ENCODE peak calls at places on chromosomes 7 and 10, in nine cellular contexts. I is amygdala; A is GM23338; J is NCI-H2107; Q is kidney glomerular epithelial cell; P is effector memory CD8-positive, alpha-beta T cell; H is glutamatergic neuron; C is C1 segment of cervical spinal cord; F is GM04504. G is an unnamed sample.

GRCh38 chr7:36985866-36986402 is 261.6 kb upstream of the AOAH start:
- DNase-seq in I (no peak), A (no peak), J (no peak), Q (no peak), P (no peak), H (no peak), C (no peak), F (no peak), G (peak; percentile 41)

GRCh38 chr7:46786221-46786951 is 795.5 kb downstream of the TNS3 start:
- DNase-seq in I (no peak), A (peak; percentile 55), J (no peak), Q (peak; percentile 58), P (no peak), H (no peak), C (no peak), F (peak; percentile 28), G (peak; percentile 23)

GRCh38 chr7:30566596-30566995 is 28.1 kb upstream of the GARS1 start:
- DNase-seq in I (no peak), A (no peak), J (no peak), Q (peak; percentile 47), P (no peak), H (no peak), C (no peak), F (no peak), G (no peak)

GRCh38 chr10:115355162-115355760 is 262.1 kb downstream of the ATRNL1 start:
- DNase-seq in I (no peak), A (peak; percentile 92), J (no peak), Q (peak; percentile 71), P (no peak), H (peak; percentile 26), C (no peak), F (peak; percentile 18), G (peak; percentile 79)

GRCh38 chr10:33153968-33154327 is 180.5 kb downstream of the NRP1 start:
- DNase-seq in I (no peak), A (no peak), J (no peak), Q (no peak), P (no peak), H (no peak), C (no peak), F (no peak), G (no peak)

GRCh38 chr10:123102673-123103072 is 33.1 kb upstream of the HMX3 start:
- DNase-seq in I (no peak), A (no peak), J (no peak), Q (no peak), P (no peak), H (no peak), C (no peak), F (no peak), G (no peak)

GRCh38 chr10:35564276-35564982 is 40.7 kb upstream of the GJD4 start:
- DNase-seq in I (no peak), A (no peak), J (no peak), Q (no peak), P (no peak), H (no peak), C (no peak), F (no peak), G (no peak)

GRCh38 chr7:110881731-110882130 is 209.2 kb upstream of the LRRN3 start:
- DNase-seq in I (no peak), A (no peak), J (no peak), Q (no peak), P (no peak), H (no peak), C (no peak), F (no peak), G (no peak)

GRCh38 chr10:16777473-16778370 is 39.5 kb downstream of the RSU1 start:
- DNase-seq in I (no peak), A (peak; percentile 85), J (peak; percentile 18), Q (peak; percentile 62), P (peak; percentile 19), H (no peak), C (no peak), F (peak; percentile 17), G (peak; percentile 73)

GRCh38 chr10:131820626-131821025 is 80.2 kb upstream of the PPP2R2D start:
- DNase-seq in I (no peak), A (no peak), J (no peak), Q (no peak), P (no peak), H (no peak), C (no peak), F (no peak), G (no peak)

GRCh38 chr7:93958216-93958615 is 36.7 kb downstream of the GNG11 start:
- DNase-seq in I (no peak), A (no peak), J (no peak), Q (no peak), P (no peak), H (no peak), C (no peak), F (no peak), G (no peak)

GRCh38 chr7:85054306-85054705 is 132.6 kb downstream of the SEMA3D start:
- DNase-seq in I (no peak), A (no peak), J (no peak), Q (no peak), P (no peak), H (no peak), C (no peak), F (no peak), G (no peak)

GRCh38 chr10:31262672-31263071 is 56.3 kb upstream of the ZEB1 start:
- DNase-seq in I (no peak), A (no peak), J (no peak), Q (no peak), P (no peak), H (no peak), C (no peak), F (peak; percentile 67), G (no peak)

GRCh38 chr10:84424731-84425165 is 96.4 kb downstream of the CCSER2 start:
- DNase-seq in I (peak; percentile 16), A (peak; percentile 43), J (no peak), Q (peak; percentile 82), P (no peak), H (no peak), C (peak; percentile 69), F (peak; percentile 91), G (no peak)

GRCh38 chr10:48450811-48451466 is 144.5 kb downstream of the MAPK8 start:
- DNase-seq in I (no peak), A (no peak), J (no peak), Q (no peak), P (no peak), H (no peak), C (no peak), F (no peak), G (no peak)

GRCh38 chr7:154871483-154871882 is 131.4 kb downstream of the PAXIP1 start:
- DNase-seq in I (no peak), A (no peak), J (no peak), Q (no peak), P (no peak), H (no peak), C (no peak), F (no peak), G (no peak)